ENCODE peak calls at places on chromosomes 5 and 9, in ten cellular contexts. C is GM12865, D is heart left ventricle, U is prostate gland, F is spleen, L is astrocyte, T is HFFc6, J is dorsolateral prefrontal cortex, B is tibial artery, A is left ventricle myocardium inferior. Q is an unnamed sample.

GRCh38 chr9:6640268-6641072 is 5.1 kb downstream of the GLDC start:
- DNase-seq in C (no peak), D (no peak), U (no peak), F (no peak), L (no peak), T (no peak), J (no peak), B (no peak), A (no peak), Q (no peak)

GRCh38 chr5:55308254-55308836 is 556 bp downstream of the MTREX start:
- DNase-seq in C (peak), D (no peak), U (peak), F (no peak), L (no peak), T (peak), J (no peak), B (no peak), A (no peak), Q (no peak)

GRCh38 chr5:66744040-66744439 is 147.8 kb downstream of the MAST4 start:
- DNase-seq in C (no peak), D (no peak), U (no peak), F (no peak), L (peak), T (no peak), J (no peak), B (no peak), A (peak), Q (no peak)

GRCh38 chr9:123360161-123361085 is 4.4 kb downstream of the CRB2 start:
- DNase-seq in C (peak), D (no peak), U (no peak), F (no peak), L (no peak), T (no peak), J (peak), B (no peak), A (no peak), Q (peak)

GRCh38 chr9:33151007-33151557 is 16.1 kb downstream of the B4GALT1 start:
- DNase-seq in C (no peak), D (peak), U (no peak), F (no peak), L (peak), T (peak), J (no peak), B (peak), A (peak), Q (no peak)

GRCh38 chr5:57334475-57334874 is 148.1 kb downstream of the ACTBL2 start:
- DNase-seq in C (no peak), D (no peak), U (no peak), F (no peak), L (no peak), T (no peak), J (no peak), B (no peak), A (no peak), Q (no peak)

GRCh38 chr5:68652507-68652906 is 437.0 kb downstream of the PIK3R1 start:
- DNase-seq in C (no peak), D (no peak), U (peak), F (no peak), L (peak), T (peak), J (no peak), B (no peak), A (no peak), Q (no peak)

GRCh38 chr5:146659961-146660360 is 144.0 kb upstream of the GPR151 start:
- DNase-seq in C (no peak), D (no peak), U (no peak), F (no peak), L (no peak), T (no peak), J (no peak), B (no peak), A (no peak), Q (no peak)

GRCh38 chr9:127178646-127179632 is 56.5 kb upstream of the ANGPTL2 start:
- DNase-seq in C (no peak), D (no peak), U (peak), F (peak), L (no peak), T (no peak), J (peak), B (peak), A (no peak), Q (no peak)

GRCh38 chr9:99004115-99004514 is 60.4 kb downstream of the COL15A1 start:
- DNase-seq in C (no peak), D (no peak), U (no peak), F (no peak), L (no peak), T (no peak), J (no peak), B (no peak), A (no peak), Q (no peak)

GRCh38 chr9:20041717-20042116 is 252.9 kb upstream of the SLC24A2 start:
- DNase-seq in C (no peak), D (no peak), U (no peak), F (no peak), L (no peak), T (no peak), J (no peak), B (no peak), A (no peak), Q (no peak)

GRCh38 chr5:84272776-84273516 is 111.7 kb downstream of the EDIL3 start:
- DNase-seq in C (no peak), D (no peak), U (no peak), F (no peak), L (no peak), T (no peak), J (no peak), B (no peak), A (no peak), Q (no peak)

GRCh38 chr5:30918171-30918570 is 275.3 kb upstream of the CDH6 start:
- DNase-seq in C (no peak), D (no peak), U (no peak), F (no peak), L (peak), T (no peak), J (no peak), B (no peak), A (no peak), Q (no peak)

GRCh38 chr9:95083086-95083768 is 234.3 kb downstream of the FANCC start:
- DNase-seq in C (no peak), D (peak), U (no peak), F (peak), L (no peak), T (no peak), J (peak), B (peak), A (no peak), Q (no peak)

GRCh38 chr9:16501098-16501663 is 369.3 kb downstream of the BNC2 start:
- DNase-seq in C (no peak), D (no peak), U (no peak), F (no peak), L (peak), T (peak), J (no peak), B (no peak), A (no peak), Q (no peak)

GRCh38 chr9:128142596-128142995 is 6.7 kb upstream of the LCN2 start:
- DNase-seq in C (no peak), D (no peak), U (no peak), F (peak), L (no peak), T (no peak), J (no peak), B (no peak), A (no peak), Q (no peak)

GRCh38 chr9:125440411-125440810 is 178.8 kb downstream of the GAPVD1 start:
- DNase-seq in C (no peak), D (no peak), U (no peak), F (no peak), L (no peak), T (no peak), J (no peak), B (peak), A (no peak), Q (no peak)

GRCh38 chr9:37983381-37984067 is 79.6 kb upstream of the SLC25A51 start:
- DNase-seq in C (no peak), D (no peak), U (no peak), F (no peak), L (no peak), T (no peak), J (no peak), B (no peak), A (no peak), Q (no peak)

GRCh38 chr9:108186996-108187395 is 668.8 kb downstream of the ACTL7B start:
- DNase-seq in C (no peak), D (peak), U (no peak), F (no peak), L (peak), T (no peak), J (peak), B (no peak), A (peak), Q (no peak)

GRCh38 chr5:91906027-91906426 is 522.9 kb upstream of the ARRDC3 start:
- DNase-seq in C (no peak), D (no peak), U (no peak), F (no peak), L (no peak), T (no peak), J (no peak), B (no peak), A (no peak), Q (no peak)

GRCh38 chr5:107154598-107154997 is 516.1 kb downstream of the EFNA5 start:
- DNase-seq in C (no peak), D (no peak), U (no peak), F (no peak), L (no peak), T (no peak), J (no peak), B (no peak), A (no peak), Q (no peak)

GRCh38 chr5:69038539-69038938 is 55.3 kb upstream of the SLC30A5 start:
- DNase-seq in C (no peak), D (no peak), U (no peak), F (no peak), L (no peak), T (no peak), J (no peak), B (no peak), A (no peak), Q (no peak)

GRCh38 chr9:95316794-95317118 is 753 bp downstream of the FANCC start:
- DNase-seq in C (peak), D (peak), U (peak), F (peak), L (peak), T (peak), J (no peak), B (peak), A (peak), Q (peak)

GRCh38 chr5:112995764-112996618 is 19.4 kb downstream of the DCP2 start:
- DNase-seq in C (peak), D (peak), U (peak), F (peak), L (no peak), T (peak), J (peak), B (peak), A (peak), Q (peak)

GRCh38 chr5:109921735-109922395 is 232.1 kb downstream of the MAN2A1 start:
- DNase-seq in C (peak), D (peak), U (no peak), F (peak), L (peak), T (no peak), J (no peak), B (no peak), A (peak), Q (no peak)

GRCh38 chr5:137199966-137200365 is 299.2 kb downstream of the SPOCK1 start:
- DNase-seq in C (no peak), D (no peak), U (no peak), F (no peak), L (peak), T (peak), J (no peak), B (no peak), A (no peak), Q (no peak)

GRCh38 chr9:95497772-95498171 is 19.0 kb downstream of the PTCH1 start:
- DNase-seq in C (no peak), D (no peak), U (no peak), F (no peak), L (no peak), T (no peak), J (no peak), B (no peak), A (no peak), Q (no peak)

GRCh38 chr5:36631575-36632362 is 25.4 kb downstream of the SLC1A3 start:
- DNase-seq in C (no peak), D (no peak), U (no peak), F (no peak), L (no peak), T (no peak), J (no peak), B (no peak), A (no peak), Q (no peak)

GRCh38 chr5:174176511-174176910 is 131.0 kb downstream of the NSG2 start:
- DNase-seq in C (no peak), D (no peak), U (no peak), F (no peak), L (no peak), T (no peak), J (no peak), B (no peak), A (no peak), Q (no peak)

GRCh38 chr5:136810198-136810823 is 445.0 kb upstream of the TRPC7 start:
- DNase-seq in C (no peak), D (peak), U (no peak), F (no peak), L (peak), T (peak), J (no peak), B (no peak), A (no peak), Q (no peak)

GRCh38 chr5:66680227-66680626 is 84.0 kb downstream of the MAST4 start:
- DNase-seq in C (no peak), D (no peak), U (no peak), F (no peak), L (no peak), T (no peak), J (no peak), B (no peak), A (no peak), Q (no peak)

GRCh38 chr5:144368556-144368955 is 197.9 kb downstream of the KCTD16 start:
- DNase-seq in C (no peak), D (no peak), U (no peak), F (no peak), L (peak), T (peak), J (no peak), B (no peak), A (no peak), Q (no peak)

GRCh38 chr5:72106922-72107873 is at the start of gene MAP1B:
- DNase-seq in C (no peak), D (peak), U (peak), F (peak), L (peak), T (peak), J (peak), B (peak), A (peak), Q (peak)

GRCh38 chr9:92620870-92621269 is 49.1 kb downstream of the IPPK start:
- DNase-seq in C (no peak), D (no peak), U (no peak), F (no peak), L (no peak), T (no peak), J (no peak), B (no peak), A (no peak), Q (no peak)

GRCh38 chr9:118222375-118222774 is 518.2 kb downstream of the TLR4 start:
- DNase-seq in C (no peak), D (no peak), U (no peak), F (no peak), L (no peak), T (no peak), J (no peak), B (no peak), A (no peak), Q (no peak)

GRCh38 chr5:151068571-151069197 is 12.2 kb downstream of the TNIP1 start:
- DNase-seq in C (peak), D (no peak), U (no peak), F (no peak), L (no peak), T (no peak), J (no peak), B (no peak), A (no peak), Q (no peak)

GRCh38 chr5:133244242-133244641 is 192.4 kb downstream of the HSPA4 start:
- DNase-seq in C (peak), D (no peak), U (no peak), F (peak), L (no peak), T (no peak), J (no peak), B (no peak), A (no peak), Q (no peak)

GRCh38 chr9:127445851-127446719 is 5.1 kb downstream of the RPL12 start:
- DNase-seq in C (peak), D (no peak), U (no peak), F (no peak), L (no peak), T (no peak), J (no peak), B (no peak), A (no peak), Q (no peak)

GRCh38 chr5:33850100-33850594 is 41.6 kb downstream of the ADAMTS12 start:
- DNase-seq in C (peak), D (no peak), U (no peak), F (no peak), L (peak), T (peak), J (no peak), B (no peak), A (no peak), Q (no peak)

DNA sequence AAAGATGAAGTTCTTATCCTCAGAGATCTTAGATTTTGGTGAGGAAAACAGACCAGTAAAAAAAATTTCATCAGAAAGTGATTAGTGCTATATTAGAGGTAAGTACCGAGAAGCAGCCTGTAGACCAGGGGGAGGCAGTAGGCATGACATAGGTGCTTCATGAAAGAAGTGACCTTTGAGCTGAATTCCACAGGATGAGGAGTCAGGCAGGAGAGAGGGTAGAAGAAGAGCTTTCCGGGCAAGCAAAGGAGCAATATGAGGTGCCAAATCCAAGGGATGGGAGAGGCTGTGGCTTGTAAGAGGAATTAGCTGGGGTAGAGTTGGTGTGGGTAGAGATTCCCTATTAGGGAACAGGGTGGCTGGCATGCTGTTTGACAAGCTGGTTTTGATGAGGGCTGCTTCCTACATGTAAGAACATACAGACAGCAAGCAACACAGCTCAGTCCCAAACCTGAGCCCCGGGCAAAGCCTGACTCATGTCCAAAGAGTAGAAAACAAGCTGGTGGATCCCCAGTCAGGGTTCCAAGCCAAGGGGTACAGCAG is 48.4 kb upstream of the PWWP2A start:
- DNase-seq in C (no peak), D (no peak), U (no peak), F (no peak), L (no peak), T (no peak), J (no peak), B (no peak), A (no peak), Q (no peak)
- TF ChIP-seq CTCF in C (no peak), D (no peak), U (no peak), F (no peak), L (no peak), T (no peak), J (no peak), B (no peak), A (no peak), Q (no peak)

DNA sequence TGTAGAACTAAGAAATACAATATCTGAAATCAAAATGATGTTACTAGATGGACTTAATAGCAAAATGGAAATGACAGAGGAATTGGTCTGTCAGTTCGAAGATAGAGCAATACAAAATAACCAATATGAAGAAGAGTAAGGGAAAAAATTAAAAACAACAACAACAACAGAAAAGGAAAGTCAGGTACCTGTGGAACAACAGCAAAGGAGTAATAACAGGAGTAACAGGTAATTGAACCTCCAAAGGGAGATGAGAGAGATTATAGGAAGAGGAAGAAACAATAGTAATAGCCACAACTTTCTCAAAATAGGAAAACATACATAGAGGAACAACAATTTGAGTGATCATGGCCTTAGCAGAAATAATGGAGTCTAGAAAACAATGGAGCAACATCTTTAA is 13.7 kb downstream of the POLK start:
- DNase-seq in C (no peak), D (no peak), U (no peak), F (no peak), L (no peak), T (no peak), J (no peak), B (no peak), A (no peak), Q (no peak)
- TF ChIP-seq CTCF in C (no peak), D (no peak), U (no peak), F (no peak), L (no peak), T (no peak), J (no peak), B (no peak), A (no peak), Q (no peak)

DNA sequence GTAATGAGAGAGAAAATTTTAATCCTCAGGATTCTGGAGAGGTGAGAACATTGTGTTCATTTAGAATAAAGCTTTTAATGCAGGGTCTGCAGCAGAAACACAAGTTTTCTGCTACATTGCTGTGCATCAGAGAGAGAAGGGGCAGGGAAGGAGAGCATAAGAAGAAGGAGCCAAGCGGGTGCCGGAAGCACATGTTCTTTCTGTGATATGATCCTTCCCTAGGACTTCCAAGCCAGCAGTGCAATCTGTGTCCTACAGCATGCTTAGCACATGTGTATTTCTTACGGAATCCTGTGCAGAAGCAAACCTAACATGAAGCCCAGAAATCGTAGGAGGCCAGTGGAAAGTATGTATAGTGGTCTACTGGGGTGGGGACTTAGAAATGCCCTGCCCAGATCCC is 458.3 kb upstream of the BRINP1 start:
- DNase-seq in C (no peak), D (no peak), U (no peak), F (no peak), L (no peak), T (no peak), J (no peak), B (no peak), A (no peak), Q (no peak)
- TF ChIP-seq CTCF in C (no peak), D (no peak), U (no peak), F (no peak), L (no peak), T (no peak), J (no peak), B (no peak), A (no peak), Q (no peak)

DNA sequence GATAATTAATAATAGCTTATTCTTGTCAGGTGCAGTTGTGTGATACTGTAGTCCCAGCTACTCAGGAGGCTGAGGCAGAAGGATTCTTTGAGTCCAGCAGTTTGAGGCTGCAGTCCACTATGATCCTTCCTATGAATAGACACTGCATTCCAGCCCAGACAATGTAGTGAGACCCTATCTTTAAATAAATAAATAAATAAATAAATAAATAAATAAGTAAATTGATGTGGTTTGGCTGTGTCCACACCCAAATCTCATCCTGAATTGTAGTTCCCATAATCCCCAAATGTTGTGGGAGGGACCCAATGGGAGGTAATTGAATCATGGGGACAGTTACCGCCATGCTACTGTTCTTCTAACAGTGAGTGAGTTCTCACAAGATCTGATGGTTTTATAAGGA is 5.6 kb upstream of the ELL2 start:
- DNase-seq in C (no peak), D (no peak), U (no peak), F (no peak), L (no peak), T (no peak), J (no peak), B (no peak), A (no peak), Q (no peak)
- TF ChIP-seq CTCF in C (no peak), D (no peak), U (no peak), F (no peak), L (no peak), T (no peak), J (no peak), B (no peak), A (no peak), Q (no peak)

DNA sequence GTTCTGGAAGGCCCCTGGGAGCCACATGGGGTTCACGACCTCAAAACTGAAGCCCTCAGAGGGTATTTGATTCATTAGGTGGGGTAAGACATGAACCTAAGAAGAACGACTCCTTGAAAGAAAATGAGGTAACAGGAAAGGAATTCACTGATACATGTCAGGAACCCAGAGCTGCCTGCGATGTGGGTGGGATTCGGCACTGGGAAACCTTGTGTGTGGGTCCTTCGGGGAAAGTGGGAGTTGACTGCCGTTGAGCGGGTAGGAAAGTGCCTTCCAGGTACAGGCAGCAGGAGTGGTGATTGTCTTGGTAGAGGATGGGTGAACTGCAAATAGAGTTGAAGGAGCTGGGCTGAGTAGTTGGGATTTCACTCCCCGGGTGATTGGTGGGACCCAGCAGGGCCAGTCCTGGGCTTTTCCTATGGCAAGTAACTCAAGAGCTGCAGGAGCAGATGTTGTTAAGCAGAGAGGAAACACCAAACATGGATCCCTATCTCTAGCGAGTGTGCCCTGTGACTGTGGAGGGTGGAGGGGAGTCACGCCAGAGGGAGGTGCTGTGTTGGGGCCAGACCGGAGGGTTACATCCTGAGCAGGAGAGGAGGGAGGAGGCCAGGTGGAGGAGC is 30.8 kb downstream of the ANKRD33B start:
- DNase-seq in C (no peak), D (no peak), U (no peak), F (peak), L (peak), T (no peak), J (peak), B (peak), A (no peak), Q (no peak)
- TF ChIP-seq CTCF in C (no peak), D (no peak), U (no peak), F (no peak), L (no peak), T (no peak), J (no peak), B (no peak), A (no peak), Q (no peak)

Q was measured in neural crest cell.